ENCODE peak calls at places on chromosomes 5 and 9, in five cellular contexts. L, X, H, W and K are unnamed samples.
A peak's percentile ranks its signal among the peaks of the same experiment; 100 is the strongest.

GRCh38 chr5:32462618-32463017 is 18.1 kb upstream of the ZFR start:
- DNase-seq in L (peak; percentile 68), X (peak; percentile 92), H (no peak), W (no peak), K (peak; percentile 72)

GRCh38 chr5:168438349-168438748 is 47.9 kb upstream of the RARS1 start:
- DNase-seq in L (no peak), X (no peak), H (no peak), W (no peak), K (no peak)

GRCh38 chr9:131043097-131043496 is 34.1 kb downstream of the LAMC3 start:
- DNase-seq in L (no peak), X (no peak), H (no peak), W (no peak), K (no peak)

GRCh38 chr9:126470251-126470993 is 143.3 kb upstream of the LMX1B start:
- DNase-seq in L (no peak), X (peak; percentile 49), H (no peak), W (no peak), K (no peak)

GRCh38 chr5:157253547-157253946 is 12.4 kb upstream of the CYFIP2 start:
- DNase-seq in L (peak; percentile 29), X (peak; percentile 80), H (peak; percentile 69), W (no peak), K (peak; percentile 26)

GRCh38 chr5:117623042-117623815 is 1048.6 kb upstream of the SEMA6A start:
- DNase-seq in L (peak; percentile 5), X (no peak), H (peak; percentile 8), W (no peak), K (no peak)

GRCh38 chr5:98179791-98180755 is 593.4 kb upstream of the RGMB start:
- DNase-seq in L (peak; percentile 76), X (peak; percentile 20), H (no peak), W (no peak), K (no peak)

GRCh38 chr5:138661991-138662434 is 86.8 kb upstream of the HSPA9 start:
- DNase-seq in L (no peak), X (no peak), H (no peak), W (no peak), K (peak; percentile 47)

DNA sequence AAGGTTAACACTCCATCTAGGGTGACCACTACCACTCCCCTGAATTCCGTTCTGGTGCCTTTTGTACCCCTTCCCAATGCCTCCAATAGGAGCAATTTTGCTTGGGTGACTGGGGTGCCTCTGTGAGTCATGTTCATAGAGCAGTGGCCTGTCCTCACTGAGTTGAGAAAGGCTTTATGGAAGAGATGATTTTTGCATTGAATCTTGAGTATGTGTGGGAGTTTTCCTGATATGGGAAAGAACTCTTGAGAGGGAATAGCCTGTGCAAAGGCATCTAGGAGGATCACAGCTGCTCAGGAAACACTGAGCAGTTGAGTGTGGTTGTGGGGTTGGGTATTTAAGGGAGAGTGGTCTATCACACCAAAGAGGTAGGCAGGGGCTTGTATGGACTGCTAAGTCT is 16.2 kb downstream of the C9orf43 start:
- DNase-seq in L (no peak), X (peak; percentile 5), H (no peak), W (no peak), K (no peak)
- H3K4me3 ChIP-seq in L (no peak overlapping the region), X (no peak overlapping the region), H (no peak overlapping the region), W (no peak overlapping the region), K (no peak overlapping the region)

DNA sequence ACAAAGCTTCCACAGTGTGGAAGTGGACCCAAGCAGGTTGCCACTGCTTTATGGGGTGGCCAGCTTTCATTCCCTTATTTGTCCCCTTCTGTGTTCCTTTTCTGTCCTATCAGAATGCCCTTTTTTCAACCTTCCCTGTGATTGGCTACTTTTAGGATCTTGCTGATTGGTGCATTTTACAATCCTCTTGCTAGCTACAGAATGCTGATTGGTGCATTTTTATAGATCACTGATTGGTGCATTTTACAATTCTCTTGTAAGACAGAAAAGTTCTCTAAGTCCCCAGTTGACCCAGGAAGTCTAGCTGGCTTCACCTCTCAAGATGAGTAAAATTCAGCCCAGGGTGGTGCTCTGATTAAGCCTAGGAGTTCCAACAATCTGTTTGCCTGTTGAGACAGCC is 157.2 kb upstream of the ERCC6L2 start:
- DNase-seq in L (no peak), X (no peak), H (no peak), W (no peak), K (no peak)
- H3K9me3 ChIP-seq in L (no peaks in the 10 kb centered on the region), X (no peaks in the 10 kb centered on the region), H (no peaks in the 10 kb centered on the region), W (no peaks in the 10 kb centered on the region), K (no peaks in the 10 kb centered on the region)

DNA sequence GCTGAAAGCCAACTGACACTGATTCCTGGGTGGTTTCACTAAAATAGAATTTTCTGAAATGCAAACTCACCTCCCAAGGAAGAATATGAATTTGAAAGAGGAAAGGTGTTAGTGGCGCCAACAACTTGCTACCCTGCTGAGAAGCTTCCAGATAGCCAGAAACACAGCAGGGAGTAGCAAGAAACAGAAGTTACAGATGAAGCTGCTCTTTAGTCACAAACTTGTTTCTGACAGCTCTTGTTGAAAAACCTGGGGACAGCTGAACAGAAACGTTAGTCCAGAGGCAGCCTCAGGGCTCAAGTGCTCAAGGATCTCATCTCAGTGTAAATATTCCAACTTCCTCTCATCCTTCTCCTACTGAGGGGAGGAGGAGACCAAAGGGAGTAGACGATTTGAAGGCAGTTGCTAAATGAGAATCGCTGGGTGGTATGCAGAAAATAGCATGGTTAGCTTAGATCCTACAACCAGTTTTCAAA is 184.1 kb downstream of the PDE4D start:
- DNase-seq in L (no peak), X (no peak), H (peak; percentile 25), W (no peak), K (peak; percentile 4)
- H3K4me3 ChIP-seq in L (no peak overlapping the region), X (no peak overlapping the region), H (peak overlapping the region; percentile 7), W (no peak overlapping the region), K (no peak overlapping the region)

DNA sequence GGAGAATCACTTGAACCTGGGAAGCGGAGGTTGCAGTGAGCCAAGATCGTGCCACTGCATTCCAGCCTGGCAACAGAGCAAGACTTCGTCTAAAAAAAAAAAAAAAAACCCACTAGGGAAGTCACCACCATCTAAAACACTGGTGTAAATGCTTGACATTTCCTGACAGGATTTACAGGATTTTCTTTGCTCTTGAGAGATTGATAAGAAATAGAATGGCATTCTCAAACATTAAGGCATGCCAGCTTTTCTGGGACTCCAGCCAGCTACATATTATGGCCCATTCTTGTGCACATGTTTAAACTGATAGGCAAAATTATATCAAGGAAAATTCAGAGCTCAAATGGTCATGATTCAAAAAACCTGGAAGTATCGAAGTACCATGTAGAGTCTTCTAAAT is 28.7 kb downstream of the GTF3C4 start:
- DNase-seq in L (no peak), X (no peak), H (no peak), W (no peak), K (no peak)
- H3K9me3 ChIP-seq in L (peaks cover 10% of the 10 kb centered on the region), X (no peaks in the 10 kb centered on the region), H (peaks cover 16% of the 10 kb centered on the region), W (peaks cover 12% of the 10 kb centered on the region), K (peaks cover 23% of the 10 kb centered on the region)

DNA sequence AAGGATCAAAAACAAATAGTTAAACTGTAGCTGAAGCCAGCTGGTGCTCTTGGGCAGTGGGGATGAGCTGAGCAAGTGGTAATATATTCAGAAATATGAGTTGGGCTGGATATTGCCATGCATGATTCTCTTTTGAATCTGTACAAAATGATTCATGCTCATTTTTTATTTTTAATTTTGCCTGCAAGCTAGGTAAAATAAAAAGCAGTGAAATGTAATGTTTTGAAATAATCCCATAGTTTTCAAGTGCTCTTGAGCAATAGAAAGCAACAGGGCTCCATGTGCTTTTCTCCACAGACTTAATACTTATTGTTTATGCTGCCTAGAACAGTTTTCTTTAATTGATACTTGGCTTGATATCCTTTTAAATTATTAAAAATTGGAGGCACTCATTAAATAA is 489.3 kb downstream of the TLE4 start:
- DNase-seq in L (no peak), X (peak; percentile 13), H (no peak), W (no peak), K (no peak)
- H3K4me3 ChIP-seq in L (no peak overlapping the region), X (no peak overlapping the region), H (no peak overlapping the region), W (no peak overlapping the region), K (no peak overlapping the region)

DNA sequence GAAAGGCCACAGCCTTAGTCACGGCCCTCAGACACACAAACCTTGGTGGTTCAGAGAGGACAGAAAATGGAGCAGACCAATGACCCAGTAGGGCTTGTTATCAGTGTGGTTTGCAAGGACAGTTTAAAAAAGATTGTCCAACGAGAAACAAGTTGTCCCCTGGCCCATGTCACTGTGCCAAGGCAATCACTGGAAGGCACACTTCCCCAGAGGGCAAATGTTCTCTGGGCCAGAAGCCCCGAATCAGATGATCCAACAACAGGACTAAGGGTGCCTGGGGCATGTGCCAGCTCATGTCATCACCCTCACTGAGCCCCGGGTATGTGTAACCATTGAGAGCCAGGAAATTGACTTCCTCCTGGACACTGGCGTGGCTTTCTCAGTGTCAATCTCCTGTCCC is 950.1 kb upstream of the CTNND2 start:
- DNase-seq in L (no peak), X (no peak), H (no peak), W (no peak), K (no peak)
- H3K9me3 ChIP-seq in L (no peaks in the 10 kb centered on the region), X (no peaks in the 10 kb centered on the region), H (no peaks in the 10 kb centered on the region), W (peaks cover 4% of the 10 kb centered on the region), K (no peaks in the 10 kb centered on the region)

GRCh38 chr5:926416-927171 is 33.9 kb downstream of the TRIP13 start:
- DNase-seq in L (no peak), X (peak; percentile 56), H (peak; percentile 76), W (no peak), K (no peak)
- H3K4me3 ChIP-seq in L (no peak overlapping the region), X (peak overlapping the region; percentile 63), H (peak overlapping the region; percentile 45), W (peak overlapping the region; percentile 31), K (no peak overlapping the region)

DNA sequence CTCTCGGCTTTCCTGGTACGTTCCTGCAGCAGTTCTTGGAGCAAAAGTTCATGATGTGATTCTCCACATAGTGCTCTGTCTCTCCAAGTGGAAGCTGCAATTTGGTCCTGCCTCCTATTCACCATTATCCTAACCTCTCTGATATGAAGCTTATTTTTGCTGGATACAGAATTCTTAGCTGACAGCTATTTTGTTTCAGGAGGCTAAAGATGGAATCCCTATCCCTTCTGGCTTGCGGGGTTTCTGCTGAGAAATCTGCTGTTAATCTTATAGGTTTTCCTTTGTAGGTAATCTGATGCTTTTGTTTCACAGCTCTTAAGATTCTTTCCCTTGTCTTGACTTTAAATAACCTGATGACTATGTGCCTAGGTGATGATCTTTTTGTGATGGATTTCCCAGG is 181.6 kb upstream of the VLDLR start:
- DNase-seq in L (no peak), X (no peak), H (no peak), W (no peak), K (no peak)
- H3K9me3 ChIP-seq in L (no peaks in the 10 kb centered on the region), X (peaks cover 5% of the 10 kb centered on the region), H (no peaks in the 10 kb centered on the region), W (no peaks in the 10 kb centered on the region), K (no peaks in the 10 kb centered on the region)

GRCh38 chr9:40927851-40928802 is 200.4 kb downstream of the FOXD4L6 start:
- DNase-seq in L (no peak), X (no peak), H (no peak), W (no peak), K (no peak)
- H3K4me3 ChIP-seq in L (no peak overlapping the region), X (no peak overlapping the region), H (no peak overlapping the region), W (no peak overlapping the region), K (no peak overlapping the region)

GRCh38 chr5:158277276-158277675 is 418.3 kb upstream of the CLINT1 start:
- DNase-seq in L (no peak), X (no peak), H (no peak), W (no peak), K (no peak)
- H3K9me3 ChIP-seq in L (no peaks in the 10 kb centered on the region), X (no peaks in the 10 kb centered on the region), H (no peaks in the 10 kb centered on the region), W (no peaks in the 10 kb centered on the region), K (peaks cover 5% of the 10 kb centered on the region)